ENCODE peak calls at places on chromosomes 5 and 9, in eight cellular contexts. D is NCI-H1417, H is fibroblast of gingiva, I is T-cell, U is NCI-H146, F is NCI-H69, L is GM13976, B is aorta. N is an unnamed sample.

GRCh38 chr9:36823934-36824333 is 210.1 kb downstream of the PAX5 start:
- DNase-seq in D (no peak), H (no peak), I (no peak), U (no peak), F (no peak), L (no peak), B (peak; percentile 44), N (no peak)

GRCh38 chr5:98904786-98905185 is 24.0 kb downstream of the CHD1 start:
- DNase-seq in D (no peak), H (no peak), I (no peak), U (no peak), F (no peak), L (no peak), B (no peak), N (no peak)

GRCh38 chr9:133945977-133946753 is 46.0 kb downstream of the VAV2 start:
- DNase-seq in D (peak; percentile 33), H (no peak), I (no peak), U (peak; percentile 56), F (no peak), L (peak; percentile 71), B (peak; percentile 69), N (no peak)

GRCh38 chr5:115558388-115558956 is 13.9 kb upstream of the FEM1C start:
- DNase-seq in D (no peak), H (peak; percentile 69), I (no peak), U (no peak), F (no peak), L (no peak), B (no peak), N (no peak)

GRCh38 chr5:172410839-172411238 is 43.5 kb downstream of the SH3PXD2B start:
- DNase-seq in D (no peak), H (peak; percentile 81), I (no peak), U (no peak), F (no peak), L (no peak), B (no peak), N (no peak)

GRCh38 chr9:6931913-6932312 is 174.1 kb downstream of the KDM4C start:
- DNase-seq in D (no peak), H (peak; percentile 55), I (no peak), U (no peak), F (no peak), L (no peak), B (no peak), N (no peak)

GRCh38 chr5:172274951-172275753 is 8.4 kb downstream of the UBTD2 start:
- DNase-seq in D (no peak), H (peak; percentile 64), I (peak; percentile 34), U (no peak), F (no peak), L (no peak), B (no peak), N (peak; percentile 23)

GRCh38 chr5:139655727-139656271 is 7.7 kb downstream of the CXXC5 start:
- DNase-seq in D (no peak), H (peak; percentile 93), I (no peak), U (no peak), F (peak; percentile 59), L (no peak), B (peak; percentile 88), N (no peak)

GRCh38 chr9:75889577-75889976 is 896 bp upstream of the PCSK5 start:
- DNase-seq in D (no peak), H (no peak), I (no peak), U (no peak), F (peak; percentile 34), L (peak; percentile 24), B (no peak), N (no peak)